ENCODE peak calls at places on chromosomes 4 and X, in seven cellular contexts. R is mammary epithelial cell; J is HCT116; P is upper lobe of right lung; G is CD8-positive, alpha-beta T cell; X is pancreas; V is tibial nerve. U is an unnamed sample.

GRCh38 chr4:91958651-91959050 is 345.1 kb upstream of the GRID2 start:
- DNase-seq in V (no peak), G (no peak), X (no peak), R (no peak), J (no peak), P (no peak), U (peak)

GRCh38 chr4:41373221-41373620 is 116.5 kb downstream of the UCHL1 start:
- DNase-seq in P (no peak), G (no peak), V (no peak), J (no peak), R (no peak), X (no peak), U (no peak)

GRCh38 chr4:112083587-112084347 is 61.5 kb upstream of the FAM241A start:
- DNase-seq in V (no peak), X (no peak), R (peak), P (no peak), G (no peak), J (no peak), U (no peak)

GRCh38 chrX:10126044-10126443 is 30.7 kb upstream of the CLCN4 start:
- DNase-seq in J (no peak), R (no peak), X (no peak), G (no peak), P (no peak), V (no peak), U (no peak)

GRCh38 chr4:119490335-119490734 is 138.3 kb downstream of the PDE5A start:
- DNase-seq in X (no peak), V (no peak), P (no peak), R (no peak), J (no peak), G (no peak), U (no peak)

GRCh38 chr4:40337081-40337480 is 1.9 kb downstream of the CHRNA9 start:
- DNase-seq in V (no peak), J (no peak), G (no peak), R (no peak), X (no peak), P (no peak), U (no peak)

GRCh38 chr4:11165052-11165451 is 263.6 kb downstream of the HS3ST1 start:
- DNase-seq in V (no peak), G (no peak), J (peak), P (no peak), X (no peak), R (no peak), U (no peak)

GRCh38 chrX:102659790-102660757 is 8.8 kb downstream of the GPRASP1 start:
- DNase-seq in J (no peak), G (peak), V (peak), P (peak), R (no peak), X (peak), U (peak)

GRCh38 chr4:175253184-175253902 is 335.2 kb downstream of the ADAM29 start:
- DNase-seq in R (no peak), X (no peak), V (no peak), G (no peak), J (peak), P (no peak), U (no peak)

GRCh38 chrX:110103344-110103743 is 100.4 kb downstream of the TMEM164 start:
- DNase-seq in G (no peak), R (no peak), X (no peak), P (no peak), V (no peak), J (no peak), U (no peak)

GRCh38 chr4:7243609-7244342 is 51.4 kb downstream of the SORCS2 start:
- DNase-seq in X (no peak), J (no peak), P (no peak), G (no peak), R (no peak), V (no peak), U (no peak)

GRCh38 chr4:168515222-168516011 is 18.6 kb downstream of the PALLD start:
- DNase-seq in V (no peak), R (no peak), P (no peak), G (no peak), J (no peak), X (peak), U (no peak)

GRCh38 chrX:119503484-119503861 is 35.2 kb downstream of the SLC25A5 start:
- DNase-seq in P (peak), X (peak), R (peak), J (no peak), V (no peak), G (no peak), U (no peak)

DNA sequence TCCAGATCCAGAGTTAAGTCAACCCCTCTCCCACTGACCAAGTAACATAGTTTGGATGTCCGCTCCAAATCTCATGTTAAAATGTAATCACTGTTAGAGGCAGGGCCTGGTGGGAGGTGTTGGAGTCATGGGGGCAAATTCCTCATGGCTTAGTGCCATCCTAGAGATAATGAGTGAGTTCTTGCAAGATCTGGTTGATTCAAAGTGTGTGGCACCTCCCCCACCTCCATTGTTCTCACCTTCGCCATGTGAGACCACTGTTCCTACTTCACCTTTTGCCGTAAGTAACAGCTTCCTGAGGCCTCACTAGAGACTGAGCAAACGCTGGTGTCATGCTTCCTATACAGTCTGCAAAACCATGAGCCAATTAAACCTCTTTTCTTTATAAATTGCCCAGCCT is 548.8 kb downstream of the INPP4B start:
- DNase-seq in V (no peak), X (no peak), P (no peak), R (no peak), G (no peak), J (no peak), U (no peak)
- H3K4me3 ChIP-seq in V (no peak), X (no peak), P (no peak), R (no peak), G (no peak), J (no peak), U (no peak)

DNA sequence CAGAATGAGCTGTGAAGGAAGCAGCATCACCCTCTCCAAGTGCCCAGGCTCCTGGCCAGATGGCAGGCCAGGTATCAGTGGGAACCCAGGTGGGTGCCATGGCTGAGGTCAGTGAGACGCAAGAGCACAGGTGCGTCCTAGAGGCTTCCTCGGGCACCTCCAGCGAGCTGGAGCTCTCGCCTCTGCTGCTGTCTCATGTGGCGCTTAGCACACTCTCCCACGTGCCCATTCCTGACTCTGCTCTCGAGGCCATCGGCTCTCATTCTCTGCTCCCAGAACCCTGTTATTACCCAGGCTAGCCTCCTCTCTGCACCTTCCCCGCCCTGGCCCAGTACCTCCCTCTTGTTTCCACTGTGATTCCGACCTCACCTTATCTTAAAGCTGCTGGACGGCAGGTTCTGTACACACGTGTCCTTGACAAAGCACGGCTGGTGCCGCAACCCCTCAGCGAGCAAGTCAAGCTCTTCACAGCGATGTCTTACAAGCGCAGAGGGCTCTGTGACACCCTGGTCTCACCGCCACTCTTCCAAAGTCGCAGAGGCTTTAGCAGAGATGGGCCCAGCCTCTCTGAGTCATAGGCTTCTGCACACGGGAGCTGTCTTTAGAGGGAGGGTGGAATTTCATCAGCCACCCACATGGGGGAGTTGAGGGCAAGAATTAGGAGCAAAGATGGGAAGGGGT is 15.4 kb upstream of the MSANTD1 start:
- DNase-seq in V (no peak), J (no peak), P (no peak), G (no peak), R (no peak), X (no peak), U (no peak)
- TF ChIP-seq CTCF in V (no peak), J (no peak), P (no peak), G (no peak), R (no peak), X (no peak), U (no peak)

GRCh38 chr4:5707366-5708133 is 809 bp downstream of the EVC2 start:
- DNase-seq in V (no peak), X (no peak), J (no peak), R (no peak), P (no peak), G (no peak), U (no peak)
- H3K27ac ChIP-seq in V (peak), X (peak), J (no peak), R (peak), P (peak), G (no peak), U (no peak)

GRCh38 chr4:4869380-4869723 is 9.9 kb downstream of the MSX1 start:
- DNase-seq in X (no peak), R (no peak), G (no peak), P (no peak), J (no peak), V (no peak), U (no peak)

GRCh38 chr4:4866833-4867744 is 7.6 kb downstream of the MSX1 start:
- DNase-seq in V (no peak), J (no peak), G (no peak), X (no peak), R (no peak), P (no peak), U (no peak)

GRCh38 chr4:4868506-4869379 is 9.3 kb downstream of the MSX1 start:
- DNase-seq in R (no peak), X (no peak), G (no peak), J (no peak), V (no peak), P (no peak), U (no peak)

GRCh38 chr4:4866124-4866832 is 6.8 kb downstream of the MSX1 start:
- DNase-seq in J (no peak), V (no peak), X (no peak), R (no peak), G (no peak), P (no peak), U (no peak)

GRCh38 chr4:4867745-4868505 is 8.5 kb downstream of the MSX1 start:
- DNase-seq in G (no peak), J (no peak), R (no peak), X (no peak), V (no peak), P (peak), U (no peak)
- H3K4me3 ChIP-seq in G (no peak), J (no peak), R (no peak), X (no peak), V (no peak), P (no peak), U (no peak)

DNA sequence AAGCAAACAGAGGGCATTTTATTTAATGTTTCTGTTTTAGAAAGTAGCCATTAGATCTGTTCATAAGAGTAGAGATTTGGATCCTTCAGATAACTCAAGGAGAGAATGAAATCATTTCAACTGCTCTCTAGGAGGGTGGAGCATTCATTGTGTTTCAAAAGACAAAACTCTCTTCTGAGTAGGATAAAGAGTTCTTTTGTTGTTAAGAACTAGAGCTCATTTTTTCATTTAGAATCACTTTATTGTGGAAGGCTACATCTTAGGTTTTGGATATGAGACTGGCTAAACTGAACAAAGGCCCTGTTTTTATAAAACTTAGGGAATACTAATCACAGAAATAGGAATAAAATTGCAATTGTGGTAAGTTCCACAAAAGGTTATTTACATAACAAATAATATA is 193.9 kb upstream of the PCDH10 start:
- DNase-seq in G (no peak), J (no peak), V (no peak), R (no peak), X (no peak), P (no peak), U (no peak)
- TF ChIP-seq CTCF in G (no peak), J (no peak), V (no peak), R (no peak), X (no peak), P (no peak), U (no peak)

GRCh38 chr4:123421942-123422781 is 25.6 kb downstream of the SPRY1 start:
- DNase-seq in G (no peak), V (no peak), P (no peak), J (no peak), R (no peak), X (no peak), U (no peak)
- H3K27ac ChIP-seq in G (peak), V (no peak), P (peak), J (no peak), R (no peak), X (no peak), U (no peak)

DNA sequence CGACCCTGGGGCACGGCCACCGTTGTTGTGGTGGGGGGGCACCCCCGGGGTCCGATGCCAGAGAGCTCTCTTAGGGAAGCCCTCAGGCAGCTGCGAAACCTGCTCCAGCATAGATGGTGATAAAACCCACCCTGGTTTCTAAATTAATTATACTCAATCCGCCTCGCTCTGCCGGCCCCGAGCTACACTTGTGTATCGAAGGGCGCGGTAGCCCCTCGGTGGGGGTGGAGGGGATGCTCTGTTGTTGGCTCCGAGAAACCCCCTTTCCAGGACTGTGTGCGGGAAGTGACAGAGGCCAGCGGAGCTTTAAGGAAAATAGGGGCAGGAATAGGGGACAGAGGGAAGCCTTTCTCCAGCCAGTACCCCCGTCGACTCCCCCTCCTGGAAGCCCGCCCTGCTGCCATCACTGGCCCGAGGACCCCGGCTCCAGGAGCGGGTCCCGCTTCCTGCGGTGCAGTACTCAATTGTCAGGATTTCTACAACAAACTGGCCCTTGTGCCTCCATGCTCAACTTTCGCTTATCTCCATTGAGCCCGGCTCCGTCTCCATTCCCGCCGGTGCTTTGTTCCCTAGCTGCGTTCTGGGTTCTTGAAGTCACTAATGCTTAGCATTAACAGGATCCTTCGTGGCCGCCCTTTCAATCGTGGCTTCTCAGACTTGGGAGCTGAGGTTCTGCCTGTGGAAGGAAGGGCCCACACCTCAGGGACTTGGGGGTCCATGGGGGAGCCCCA is 408.2 kb downstream of the BCOR start:
- DNase-seq in P (no peak), G (no peak), V (no peak), X (no peak), J (no peak), R (no peak), U (no peak)
- H3K4me3 ChIP-seq in P (peak), G (no peak), V (peak), X (no peak), J (peak), R (peak), U (peak)

U was measured in dorsolateral prefrontal cortex.